ENCODE peak calls at places on chromosomes 6 and 20, in seven cellular contexts. O, F, B, V, R, D and P are unnamed samples.
A peak's percentile ranks its signal among the peaks of the same experiment; 100 is the strongest.

GRCh38 chr6:83215131-83216047 is 22.2 kb downstream of the RWDD2A start:
- DNase-seq in R (peak; percentile 66), F (peak; percentile 53), B (peak; percentile 41), O (peak; percentile 80), D (no peak), V (peak; percentile 40), P (peak; percentile 51)

GRCh38 chr6:150281767-150282166 is 87.0 kb upstream of the IYD start:
- DNase-seq in V (no peak), D (no peak), R (no peak), B (no peak), O (no peak), F (no peak), P (no peak)

GRCh38 chr6:43737272-43738081 is 32.5 kb upstream of the VEGFA start:
- DNase-seq in R (no peak), D (no peak), F (no peak), O (peak; percentile 28), V (no peak), B (no peak), P (peak; percentile 26)

GRCh38 chr20:3461911-3462677 is 8.7 kb upstream of the ATRN start:
- DNase-seq in F (no peak), R (no peak), D (no peak), O (no peak), V (no peak), B (no peak), P (no peak)

GRCh38 chr6:54206510-54206909 is 95.3 kb downstream of the MLIP start:
- DNase-seq in O (no peak), F (no peak), V (no peak), D (no peak), B (no peak), R (peak; percentile 9), P (no peak)

GRCh38 chr6:51077967-51078518 is 259.4 kb downstream of the TFAP2B start:
- DNase-seq in D (no peak), R (no peak), B (no peak), F (no peak), V (no peak), O (no peak), P (no peak)

GRCh38 chr6:40343318-40343886 is 243.8 kb downstream of the LRFN2 start:
- DNase-seq in V (no peak), F (no peak), B (no peak), O (no peak), R (no peak), D (no peak), P (peak; percentile 4)

GRCh38 chr20:14634666-14635065 is 297.3 kb upstream of the FLRT3 start:
- DNase-seq in B (no peak), V (no peak), D (no peak), R (no peak), F (no peak), O (no peak), P (no peak)

GRCh38 chr6:28137458-28138020 is 4.1 kb upstream of the ZKSCAN8 start:
- DNase-seq in F (no peak), V (peak; percentile 62), R (no peak), O (peak; percentile 14), B (no peak), D (no peak), P (no peak)

GRCh38 chr6:71248306-71248705 is 40.3 kb upstream of the OGFRL1 start:
- DNase-seq in F (peak; percentile 84), V (peak; percentile 48), B (no peak), R (peak; percentile 4), O (peak; percentile 75), D (peak; percentile 7), P (no peak)

GRCh38 chr6:127182501-127182900 is 64.0 kb downstream of the RSPO3 start:
- DNase-seq in V (no peak), B (no peak), O (no peak), F (no peak), R (no peak), D (no peak), P (no peak)

GRCh38 chr20:60030471-60030870 is 72.2 kb downstream of the CDH26 start:
- DNase-seq in O (no peak), R (no peak), V (no peak), D (no peak), F (no peak), B (no peak), P (no peak)

GRCh38 chr20:4153661-4154238 is 138.4 kb upstream of the RNF24 start:
- DNase-seq in F (no peak), O (no peak), V (no peak), D (no peak), B (no peak), R (no peak), P (no peak)

GRCh38 chr20:22652685-22653568 is 68.6 kb upstream of the FOXA2 start:
- DNase-seq in O (no peak), D (no peak), R (no peak), B (no peak), V (no peak), F (no peak), P (no peak)

GRCh38 chr6:14518515-14519217 is 401.1 kb downstream of the CD83 start:
- DNase-seq in R (no peak), O (peak; percentile 12), F (no peak), D (no peak), V (no peak), B (no peak), P (peak; percentile 85)

GRCh38 chr20:49119972-49120371 is 68.2 kb downstream of the STAU1 start:
- DNase-seq in V (no peak), O (no peak), B (no peak), R (no peak), F (no peak), D (no peak), P (no peak)

GRCh38 chr6:28139860-28140500 is 1.7 kb upstream of the ZKSCAN8 start:
- DNase-seq in R (no peak), B (no peak), F (no peak), O (no peak), D (no peak), V (no peak), P (no peak)

GRCh38 chr20:63100401-63100925 is 93.7 kb upstream of the BHLHE23 start:
- DNase-seq in B (no peak), R (no peak), F (no peak), D (no peak), O (no peak), V (no peak), P (no peak)

GRCh38 chr20:1942061-1942460 is 46.9 kb downstream of the SIRPA start:
- DNase-seq in R (no peak), F (no peak), O (no peak), D (no peak), V (no peak), B (no peak), P (no peak)

GRCh38 chr6:134111062-134111677 is 58.7 kb upstream of the SLC2A12 start:
- DNase-seq in F (peak; percentile 72), D (no peak), R (peak; percentile 82), V (no peak), O (peak; percentile 68), B (peak; percentile 83), P (peak; percentile 64)

DNA sequence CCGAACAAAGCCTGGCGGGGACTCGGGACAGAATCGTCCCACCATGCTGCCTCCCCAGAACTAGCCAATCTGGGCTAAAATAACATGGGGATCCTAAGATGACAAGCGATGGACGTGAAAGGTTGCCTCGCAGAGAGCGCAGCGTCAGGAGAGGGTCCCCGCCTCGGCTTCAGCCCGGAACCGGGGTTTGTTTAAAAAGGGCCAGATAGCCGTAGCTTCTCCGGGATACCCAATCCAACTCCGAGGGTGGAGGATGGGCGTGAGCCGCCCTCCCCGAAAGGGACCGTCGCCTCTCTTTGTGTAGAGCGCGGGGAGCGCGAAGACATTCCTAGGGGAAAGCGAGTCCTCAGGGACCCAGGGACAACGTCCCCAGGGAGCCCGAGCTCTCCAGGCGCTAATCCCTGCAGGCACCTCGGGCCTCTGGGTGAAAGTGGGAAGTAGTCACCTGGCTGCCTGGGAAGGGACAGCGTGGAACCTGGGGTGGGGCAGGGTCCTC is 640 bp downstream of the CD24 start:
- DNase-seq in R (no peak), D (no peak), O (no peak), V (no peak), B (no peak), F (no peak), P (no peak)
- TF ChIP-seq USF2 in R (no peak), D (no peak), O (no peak), V (no peak), B (no peak), F (no peak), P (no peak)

GRCh38 chr20:8675896-8676295 is 393.0 kb upstream of the PLCB4 start:
- DNase-seq in V (no peak), R (no peak), B (no peak), F (no peak), D (no peak), O (no peak), P (no peak)
- H3K9me3 ChIP-seq in V (no peaks in the 10 kb centered on the region), R (no peaks in the 10 kb centered on the region), B (no peaks in the 10 kb centered on the region), F (no peaks in the 10 kb centered on the region), D (no peaks in the 10 kb centered on the region), O (no peaks in the 10 kb centered on the region), P (no peaks in the 10 kb centered on the region)

GRCh38 chr6:168157272-168158007 is 78.4 kb upstream of the FRMD1 start:
- DNase-seq in F (peak; percentile 42), R (no peak), V (no peak), D (no peak), B (no peak), O (peak; percentile 78), P (no peak)
- TF ChIP-seq USF2 in F (no peak), R (no peak), V (no peak), D (no peak), B (no peak), O (no peak), P (no peak)

DNA sequence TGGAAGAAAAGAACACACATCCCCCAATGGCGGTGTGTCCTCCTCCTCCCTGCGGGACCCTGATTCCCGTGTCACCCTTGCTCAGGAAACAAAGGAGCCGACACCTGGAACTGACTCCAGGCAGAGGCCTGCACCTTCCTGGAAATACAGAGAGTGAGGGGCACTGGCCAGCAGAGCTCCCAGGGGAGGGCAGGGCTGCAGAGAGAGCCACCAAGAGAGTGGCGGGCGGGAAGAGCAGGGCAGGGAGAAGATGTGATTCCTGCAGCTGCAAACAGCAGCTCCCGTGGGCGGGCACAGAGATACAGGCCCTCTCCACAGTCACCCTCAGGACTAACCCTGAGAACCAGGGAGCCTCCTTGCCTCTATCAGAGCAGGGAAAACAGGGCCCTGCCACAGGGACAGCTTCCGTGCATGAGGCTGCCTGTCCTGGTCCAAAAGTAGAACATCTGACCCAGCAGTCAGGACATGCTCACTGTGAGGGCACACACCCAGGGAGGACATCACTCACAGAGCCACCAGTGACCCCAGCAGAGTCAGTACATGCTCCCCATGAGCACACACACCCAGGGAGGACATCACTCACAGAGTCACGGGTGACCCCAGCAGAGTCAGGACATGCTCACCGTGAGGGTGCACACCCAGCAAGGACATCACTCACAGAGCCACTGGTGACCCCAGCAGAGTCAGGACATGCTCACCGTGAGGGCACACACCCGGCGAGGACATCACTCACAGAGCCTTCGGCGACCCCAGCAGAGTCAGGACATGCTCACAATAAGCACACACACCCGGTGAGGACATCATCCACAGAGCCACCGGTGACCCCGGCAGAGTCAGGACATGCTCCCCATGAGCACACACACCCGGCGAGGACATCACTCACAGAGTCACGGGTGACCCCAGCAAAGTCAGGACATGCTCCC is 193.1 kb downstream of the DLL1 start:
- DNase-seq in B (no peak), R (no peak), D (no peak), O (no peak), V (no peak), F (no peak), P (no peak)
- H3K9me3 ChIP-seq in B (no peaks in the 10 kb centered on the region), R (no peaks in the 10 kb centered on the region), D (no peaks in the 10 kb centered on the region), O (peaks cover 69% of the 10 kb centered on the region), V (no peaks in the 10 kb centered on the region), F (no peaks in the 10 kb centered on the region), P (no peaks in the 10 kb centered on the region)

GRCh38 chr20:43658068-43658722 is 8.7 kb upstream of the MYBL2 start:
- DNase-seq in O (peak; percentile 18), B (no peak), R (peak; percentile 79), F (peak; percentile 37), V (no peak), D (no peak), P (no peak)
- TF ChIP-seq USF2 in O (no peak), B (no peak), R (no peak), F (no peak), V (no peak), D (no peak), P (no peak)